ENCODE peak calls at places on chromosomes 12 and 14, in seven cellular contexts. P, B, W, O, Z, Y and V are unnamed samples. For H3K27me3, the result is how much of the 10 kb centered on the place peaks cover.

GRCh38 chr12:121872546-121873223 is 14.0 kb upstream of the HPD start:
- DNase-seq in W (peak), Y (peak), P (no peak), Z (peak), B (peak), O (peak), V (peak)

GRCh38 chr14:61213116-61213720 is 67.9 kb downstream of the TMEM30B start:
- DNase-seq in W (no peak), B (peak), O (peak), Y (no peak), Z (no peak), P (no peak), V (peak)

GRCh38 chr12:19546027-19546426 is 106.7 kb downstream of the AEBP2 start:
- DNase-seq in O (peak), B (no peak), P (no peak), W (no peak), Y (no peak), Z (peak), V (no peak)

GRCh38 chr12:779745-780734 is 27.7 kb downstream of the WNK1 start:
- DNase-seq in B (no peak), O (peak), P (no peak), W (no peak), Y (peak), Z (no peak), V (peak)

GRCh38 chr12:64893961-64894360 is 69.5 kb downstream of the TBC1D30 start:
- DNase-seq in Z (no peak), P (no peak), B (peak), O (peak), W (no peak), Y (peak), V (peak)

GRCh38 chr14:64763801-64764511 is 59.7 kb downstream of the PLEKHG3 start:
- DNase-seq in B (peak), O (peak), Y (peak), Z (peak), P (no peak), W (no peak), V (no peak)

GRCh38 chr12:119328111-119328510 is 6.4 kb upstream of the CCDC60 start:
- DNase-seq in Y (no peak), B (peak), W (peak), O (no peak), P (no peak), Z (peak), V (no peak)

GRCh38 chr12:65882504-65882903 is 58.2 kb downstream of the HMGA2 start:
- DNase-seq in Z (peak), Y (no peak), O (no peak), B (no peak), P (no peak), W (no peak), V (no peak)

GRCh38 chr14:77123381-77124344 is 17.9 kb downstream of the ZDHHC22 start:
- DNase-seq in O (no peak), Z (no peak), W (peak), Y (no peak), P (no peak), B (peak), V (no peak)

GRCh38 chr14:90452366-90452765 is 55.5 kb downstream of the CALM1 start:
- DNase-seq in B (no peak), Z (no peak), W (no peak), Y (no peak), P (no peak), O (no peak), V (no peak)

GRCh38 chr14:102058146-102058545 is 28.7 kb downstream of the HSP90AA1 start:
- DNase-seq in B (no peak), W (no peak), Z (no peak), O (peak), Y (no peak), P (no peak), V (no peak)

GRCh38 chr14:102058931-102059330 is 27.9 kb downstream of the HSP90AA1 start:
- DNase-seq in W (no peak), Y (no peak), O (no peak), B (no peak), Z (no peak), P (no peak), V (no peak)

GRCh38 chr14:102066041-102066451 is 20.8 kb downstream of the HSP90AA1 start:
- DNase-seq in Z (no peak), W (no peak), P (no peak), O (no peak), B (no peak), Y (no peak), V (no peak)

GRCh38 chr14:102063808-102064429 is 22.9 kb downstream of the HSP90AA1 start:
- DNase-seq in W (no peak), Y (no peak), Z (no peak), O (no peak), B (no peak), P (no peak), V (no peak)

GRCh38 chr14:102063092-102063807 is 23.6 kb downstream of the HSP90AA1 start:
- DNase-seq in P (peak), O (peak), Z (peak), B (peak), W (peak), Y (peak), V (peak)
- H3K4me3 ChIP-seq in P (no peak), O (no peak), Z (no peak), B (no peak), W (no peak), Y (no peak), V (no peak)

GRCh38 chr14:22803575-22803974 is 11.7 kb downstream of the SLC7A7 start:
- DNase-seq in Y (no peak), W (no peak), P (no peak), O (no peak), B (no peak), Z (no peak), V (no peak)
- H3K27me3 ChIP-seq in Y (under half), W (under half), P (under half), O (under half), B (under half), Z (under half), V (under half)

GRCh38 chr14:36661506-36662257 is at the start of gene PAX9:
- DNase-seq in O (peak), Y (peak), B (peak), W (peak), Z (no peak), P (no peak), V (peak)

GRCh38 chr14:36658091-36659009 is 3.3 kb upstream of the PAX9 start:
- DNase-seq in O (no peak), Z (no peak), Y (no peak), B (peak), P (no peak), W (no peak), V (no peak)

GRCh38 chr14:36659010-36659821 is 2.4 kb upstream of the PAX9 start:
- DNase-seq in Y (no peak), P (no peak), O (no peak), B (no peak), Z (no peak), W (no peak), V (no peak)

GRCh38 chr14:36660736-36661505 is 739 bp upstream of the PAX9 start:
- DNase-seq in Y (no peak), P (no peak), Z (no peak), B (no peak), W (no peak), O (no peak), V (no peak)

DNA sequence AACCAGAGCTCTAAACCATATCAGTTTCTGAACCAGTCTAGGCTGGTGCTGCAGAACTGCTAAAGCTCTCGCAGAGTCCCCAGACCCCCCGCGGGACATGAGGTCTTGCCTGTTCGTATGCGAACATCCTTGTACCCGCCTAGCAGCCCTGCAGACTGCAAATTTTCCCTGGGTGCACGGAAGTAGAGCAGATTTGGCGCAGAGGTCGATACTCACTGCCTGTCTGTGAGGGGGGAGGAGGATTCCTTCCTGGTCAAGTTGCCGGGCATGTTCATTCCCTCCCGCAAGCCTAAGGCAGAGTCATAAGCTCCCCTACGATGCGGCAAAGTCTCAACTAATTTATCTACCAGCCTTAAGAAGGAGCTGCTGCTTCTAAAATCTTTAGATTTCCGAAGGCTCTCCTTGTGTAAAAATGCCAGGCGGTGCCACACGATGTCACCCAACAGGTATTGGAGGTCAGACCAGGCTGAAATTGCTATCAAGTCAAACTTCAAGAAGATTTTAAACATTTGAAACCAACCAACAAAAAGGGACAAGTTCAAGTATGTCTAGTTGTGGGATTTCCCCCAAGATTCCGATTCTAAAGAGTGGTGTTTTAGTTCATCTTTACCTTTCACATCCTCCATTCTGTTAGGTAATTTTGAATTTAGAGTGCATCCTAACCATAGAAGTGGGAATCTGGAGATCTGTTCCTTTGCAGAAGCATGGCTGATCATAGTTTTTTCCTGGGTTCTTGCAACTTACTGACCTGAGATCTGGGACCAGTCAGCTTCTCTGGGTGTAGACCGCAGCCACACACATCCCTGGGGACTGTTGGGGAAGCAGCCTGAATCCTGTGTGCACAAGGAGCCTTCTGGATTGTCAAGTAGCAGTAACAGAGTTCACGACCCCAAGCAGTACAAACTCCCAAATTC is 1.6 kb upstream of the PAX9 start:
- DNase-seq in P (no peak), W (no peak), Y (no peak), Z (no peak), O (no peak), B (no peak), V (no peak)
- TF ChIP-seq CTCF in P (no peak), W (no peak), Y (no peak), Z (no peak), O (no peak), B (no peak), V (no peak)

GRCh38 chr12:113081785-113082296 is 25.3 kb downstream of the DTX1 start:
- DNase-seq in B (no peak), O (no peak), P (no peak), W (no peak), Z (no peak), Y (no peak), V (no peak)

GRCh38 chr12:113075137-113075683 is 18.7 kb downstream of the DTX1 start:
- DNase-seq in W (no peak), P (no peak), Y (no peak), O (no peak), Z (no peak), B (no peak), V (no peak)

GRCh38 chr12:113077057-113077858 is 20.7 kb downstream of the DTX1 start:
- DNase-seq in O (no peak), B (no peak), W (no peak), P (no peak), Y (no peak), Z (no peak), V (no peak)

GRCh38 chr12:113080692-113081091 is 24.2 kb downstream of the DTX1 start:
- DNase-seq in P (no peak), W (no peak), B (no peak), O (no peak), Z (no peak), Y (no peak), V (no peak)

DNA sequence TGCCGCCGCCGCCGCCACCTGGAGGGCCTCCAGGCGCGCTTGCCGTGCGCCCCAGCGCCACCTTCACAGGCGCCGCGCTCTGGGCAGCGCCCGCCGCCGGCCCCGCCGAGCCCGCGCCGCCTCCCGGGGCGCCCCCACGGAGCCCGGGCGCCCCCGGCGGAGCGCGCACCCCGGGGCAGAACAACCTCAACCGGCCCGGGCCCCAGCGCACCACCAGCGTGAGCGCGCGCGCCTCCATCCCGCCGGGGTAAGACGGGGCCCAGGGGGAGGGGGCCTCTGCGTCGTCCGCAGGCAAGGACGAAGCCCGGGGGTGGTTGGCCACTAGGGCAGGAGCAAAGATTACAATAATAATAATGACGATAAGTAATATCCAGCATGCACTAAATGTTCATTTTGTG is 21.3 kb downstream of the DTX1 start:
- DNase-seq in B (no peak), Z (no peak), P (no peak), Y (no peak), O (no peak), W (no peak), V (no peak)
- H3K4me3 ChIP-seq in B (no peak), Z (no peak), P (no peak), Y (no peak), O (no peak), W (no peak), V (no peak)